ENCODE peak calls at places on chromosomes 11 and 22, in five cellular contexts. F is CD4-positive, CD25-positive, alpha-beta regulatory T cell; H is fibroblast of lung; V is ovary; E is substantia nigra. X is an unnamed sample.

GRCh38 chr11:24870048-24870447 is 373.2 kb downstream of the LUZP2 start:
- DNase-seq in F (no peak), V (no peak), E (no peak), H (peak), X (no peak)

GRCh38 chr11:9643751-9644150 is 20.1 kb upstream of the SWAP70 start:
- DNase-seq in H (no peak), F (no peak), E (no peak), V (no peak), X (no peak)

GRCh38 chr11:79189055-79189454 is 251.8 kb downstream of the TENM4 start:
- DNase-seq in V (no peak), F (no peak), H (no peak), E (no peak), X (no peak)

GRCh38 chr11:20097319-20098221 is 62.7 kb downstream of the DBX1 start:
- DNase-seq in H (peak), E (no peak), V (no peak), F (no peak), X (no peak)

GRCh38 chr22:17942721-17943120 is 81.6 kb downstream of the MICAL3 start:
- DNase-seq in H (no peak), V (no peak), F (no peak), E (no peak), X (no peak)

GRCh38 chr11:30422389-30422788 is 99.5 kb downstream of the ARL14EP start:
- DNase-seq in H (no peak), E (no peak), V (no peak), F (no peak), X (no peak)

GRCh38 chr11:133947298-133947905 is 9.4 kb downstream of the IGSF9B start:
- DNase-seq in V (no peak), F (peak), H (peak), E (peak), X (no peak)

GRCh38 chr11:117868815-117869642 is 7.4 kb downstream of the FXYD6 start:
- DNase-seq in F (no peak), E (no peak), H (no peak), V (no peak), X (no peak)

GRCh38 chr11:70928854-70929598 is 323.4 kb downstream of the SHANK2 start:
- DNase-seq in V (no peak), F (no peak), H (no peak), E (no peak), X (no peak)

GRCh38 chr22:19825016-19825339 is 29.7 kb downstream of the GNB1L start:
- DNase-seq in F (no peak), V (no peak), E (no peak), H (no peak), X (peak)

GRCh38 chr11:67506426-67507032 is 1.4 kb upstream of the PITPNM1 start:
- DNase-seq in H (no peak), V (no peak), F (no peak), E (no peak), X (peak)

GRCh38 chr11:127888396-127888795 is 699.0 kb downstream of the ETS1 start:
- DNase-seq in E (no peak), H (no peak), V (no peak), F (no peak), X (no peak)

GRCh38 chr11:115737875-115738274 is 233.7 kb upstream of the CADM1 start:
- DNase-seq in E (no peak), H (no peak), F (no peak), V (no peak), X (no peak)

GRCh38 chr11:27971256-27971655 is 136.7 kb downstream of the KIF18A start:
- DNase-seq in V (no peak), E (no peak), F (no peak), H (no peak), X (no peak)

GRCh38 chr11:114174712-114175495 is 115.4 kb downstream of the ZBTB16 start:
- DNase-seq in H (no peak), V (no peak), E (no peak), F (no peak), X (no peak)

GRCh38 chr11:134984421-134984820 is 572.4 kb upstream of the B3GAT1 start:
- DNase-seq in H (no peak), F (no peak), V (no peak), E (no peak), X (no peak)

GRCh38 chr11:28760676-28761390 is 652.6 kb downstream of the METTL15 start:
- DNase-seq in E (no peak), H (no peak), V (no peak), F (no peak), X (no peak)

GRCh38 chr11:75422248-75423231 is 10.5 kb downstream of the KLHL35 start:
- DNase-seq in E (no peak), F (no peak), H (no peak), V (no peak), X (no peak)

GRCh38 chr11:107565219-107565937 is at the start of gene ALKBH8:
- DNase-seq in V (peak), F (peak), E (peak), H (peak), X (peak)

GRCh38 chr11:125075900-125076317 is 12.8 kb downstream of the SLC37A2 start:
- DNase-seq in V (no peak), E (no peak), F (no peak), H (no peak), X (peak)

GRCh38 chr11:65649656-65650546 is 12.0 kb downstream of the SIPA1 start:
- DNase-seq in H (no peak), E (no peak), F (no peak), V (peak), X (no peak)
- H3K27ac ChIP-seq in H (no peak), E (no peak), F (no peak), V (peak), X (peak)

GRCh38 chr22:38786631-38787030 is 7.3 kb downstream of the DNAL4 start:
- DNase-seq in V (no peak), H (no peak), E (no peak), F (no peak), X (no peak)

GRCh38 chr22:38788846-38789245 is 5.1 kb downstream of the DNAL4 start:
- DNase-seq in F (no peak), E (no peak), H (no peak), V (no peak), X (peak)

GRCh38 chr22:38788417-38788816 is 5.5 kb downstream of the DNAL4 start:
- DNase-seq in F (no peak), V (peak), E (peak), H (peak), X (peak)

GRCh38 chr22:38789606-38790005 is 4.3 kb downstream of the DNAL4 start:
- DNase-seq in H (no peak), F (no peak), V (no peak), E (no peak), X (peak)

DNA sequence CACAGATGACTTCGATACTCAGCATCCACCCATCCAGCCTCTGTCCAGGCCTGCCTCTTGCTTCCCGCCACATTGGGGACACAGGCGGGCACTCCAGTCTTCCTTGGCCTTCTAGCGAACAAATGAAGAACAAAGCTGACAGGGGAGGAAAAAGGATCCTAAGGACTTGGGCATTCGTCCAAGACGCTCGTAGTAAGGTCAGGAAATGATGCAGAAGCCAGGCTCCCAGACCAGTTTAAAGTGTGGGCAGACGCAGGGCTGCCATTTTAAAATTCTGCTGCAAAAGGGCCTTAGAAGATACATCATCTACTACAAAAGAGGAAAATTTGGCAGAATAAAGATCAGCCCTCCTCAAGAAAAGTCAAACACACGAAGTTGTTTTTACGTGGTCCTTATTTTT is 5.9 kb downstream of the DNAL4 start:
- DNase-seq in H (peak), F (no peak), V (peak), E (no peak), X (peak)
- H3K27ac ChIP-seq in H (peak), F (no peak), V (peak), E (peak), X (peak)

GRCh38 chr11:18064035-18064434 is 18.0 kb upstream of the TPH1 start:
- DNase-seq in F (no peak), H (no peak), E (no peak), V (no peak), X (no peak)

GRCh38 chr11:18064450-18065048 is 18.5 kb upstream of the TPH1 start:
- DNase-seq in F (no peak), E (no peak), V (no peak), H (no peak), X (no peak)

GRCh38 chr11:18063131-18063530 is 17.1 kb upstream of the TPH1 start:
- DNase-seq in F (no peak), V (no peak), H (no peak), E (no peak), X (no peak)

GRCh38 chr11:18065572-18065971 is 19.5 kb upstream of the TPH1 start:
- DNase-seq in V (no peak), H (no peak), F (no peak), E (no peak), X (no peak)

DNA sequence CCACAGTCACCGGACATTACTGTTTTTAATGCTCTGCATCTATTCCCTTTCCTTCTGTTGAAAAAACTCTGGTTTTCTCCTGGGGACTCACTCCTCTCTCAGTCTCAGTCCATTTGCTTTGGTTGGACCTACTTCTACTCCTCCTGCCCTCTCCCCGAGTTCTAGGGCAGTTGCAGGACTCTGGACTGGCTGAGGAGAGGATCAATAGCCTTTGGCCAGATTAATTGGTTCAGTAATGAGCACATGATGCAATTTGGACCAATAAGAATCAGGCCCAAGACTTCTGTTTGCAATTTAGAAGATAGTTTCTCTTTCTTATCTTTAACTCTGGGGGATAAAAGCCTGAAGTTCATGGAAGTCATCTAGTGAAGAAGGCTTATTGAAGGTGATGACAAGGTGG is 15.3 kb upstream of the TPH1 start:
- DNase-seq in F (no peak), V (no peak), E (no peak), H (no peak), X (no peak)
- H3K27ac ChIP-seq in F (no peak), V (no peak), E (no peak), H (no peak), X (no peak)

GRCh38 chr22:37994049-37994448 is 9.7 kb upstream of the SOX10 start:
- DNase-seq in V (no peak), F (peak), H (no peak), E (no peak), X (no peak)
- H3K27ac ChIP-seq in V (no peak), F (no peak), H (no peak), E (no peak), X (no peak)

GRCh38 chr11:62879150-62879549 is 1.5 kb upstream of the SLC3A2 start:
- DNase-seq in F (no peak), E (no peak), V (no peak), H (no peak), X (no peak)

GRCh38 chr11:62879554-62879953 is 1.1 kb upstream of the SLC3A2 start:
- DNase-seq in V (peak), H (peak), F (no peak), E (peak), X (peak)

GRCh38 chr11:62881579-62882427 is 1.1 kb downstream of the SLC3A2 start:
- DNase-seq in H (peak), V (peak), F (peak), E (peak), X (peak)

GRCh38 chr11:62880803-62881578 is at the start of gene SLC3A2:
- DNase-seq in H (peak), E (peak), V (peak), F (peak), X (peak)

DNA sequence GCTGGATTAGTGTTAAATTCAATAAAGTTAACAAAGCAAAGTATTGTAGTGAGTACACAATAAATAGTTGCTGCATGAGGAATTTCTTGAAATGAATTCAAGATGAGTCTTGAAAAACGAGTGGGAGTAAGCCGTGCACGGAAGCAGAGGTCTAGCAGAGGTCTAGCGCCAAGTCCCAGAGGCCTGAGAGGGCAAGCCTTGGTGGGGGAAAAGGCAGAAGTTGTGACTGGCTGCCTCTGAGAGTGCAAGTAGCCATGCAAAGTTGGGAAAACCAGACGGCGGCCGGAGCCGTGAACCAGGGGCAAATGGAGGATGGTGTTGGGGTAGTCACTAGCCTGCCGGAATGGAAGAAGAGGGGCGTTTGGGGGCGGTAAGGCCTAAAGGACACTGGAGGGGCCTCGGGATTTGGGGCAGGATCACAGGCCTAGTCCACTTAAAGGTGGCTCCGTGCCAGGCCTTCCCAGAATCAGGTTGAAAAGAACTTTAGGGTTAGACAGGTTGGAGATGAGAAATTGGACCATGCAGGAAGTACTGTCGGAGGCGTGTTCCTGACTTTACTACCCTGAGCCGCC is 379 bp upstream of the SLC3A2 start:
- DNase-seq in H (peak), V (peak), E (peak), F (no peak), X (no peak)
- H3K27ac ChIP-seq in H (peak), V (peak), E (peak), F (peak), X (peak)

GRCh38 chr11:8593455-8593854 is 573 bp downstream of the STK33 start:
- DNase-seq in E (no peak), H (no peak), F (no peak), V (no peak), X (no peak)

GRCh38 chr11:8593935-8594909 is at the start of gene STK33:
- DNase-seq in F (peak), V (peak), E (no peak), H (peak), X (peak)

GRCh38 chr11:8596504-8597046 is 2.5 kb upstream of the STK33 start:
- DNase-seq in V (no peak), E (no peak), H (peak), F (no peak), X (no peak)

GRCh38 chr11:8601376-8602133 is 7.5 kb upstream of the STK33 start:
- DNase-seq in E (no peak), F (no peak), V (no peak), H (no peak), X (no peak)

DNA sequence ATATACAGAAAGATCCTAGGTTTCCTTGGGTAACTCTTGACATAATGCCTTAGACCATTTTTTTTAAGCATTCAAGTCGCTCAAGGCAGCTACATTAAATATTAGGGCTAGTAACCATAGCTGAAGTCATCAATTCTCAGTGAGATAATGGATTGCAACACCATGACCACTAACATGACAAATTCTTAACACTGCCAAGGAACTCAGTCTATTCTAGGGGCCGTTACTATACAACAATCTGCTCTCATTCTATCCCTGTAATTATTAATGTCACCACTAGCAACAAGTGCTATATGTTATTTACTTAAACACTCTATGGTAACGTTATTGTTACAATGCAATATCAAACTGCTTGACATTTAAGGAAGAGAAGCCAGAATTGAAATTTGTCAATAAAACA is 3.2 kb upstream of the STK33 start:
- DNase-seq in H (peak), F (no peak), E (no peak), V (no peak), X (no peak)
- H3K27ac ChIP-seq in H (no peak), F (no peak), E (no peak), V (no peak), X (no peak)

DNA sequence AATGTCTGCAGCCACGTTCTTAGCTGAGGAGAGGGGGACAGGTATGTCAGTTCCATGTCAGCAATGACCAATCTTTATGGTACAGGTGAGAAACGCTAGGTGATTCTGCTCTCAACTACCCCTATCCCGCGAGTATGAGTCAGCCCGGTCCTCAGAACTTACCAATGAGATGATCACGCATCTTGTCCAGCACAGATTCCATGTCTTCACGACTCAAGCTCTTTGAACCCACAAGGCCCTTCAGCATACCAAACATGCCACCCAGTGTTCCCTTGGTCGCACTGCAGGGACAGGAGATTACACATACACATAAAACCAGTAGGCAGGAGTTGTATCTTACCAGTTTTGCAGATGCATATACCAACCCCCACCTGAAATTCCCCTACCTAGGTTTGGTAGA is 2.9 kb downstream of the SRPRA start:
- DNase-seq in F (no peak), E (no peak), V (no peak), H (peak), X (no peak)
- H3K27ac ChIP-seq in F (no peak), E (no peak), V (no peak), H (no peak), X (no peak)

GRCh38 chr11:77038029-77038824 is 4.0 kb downstream of the B3GNT6 start:
- DNase-seq in H (no peak), F (no peak), E (no peak), V (no peak), X (no peak)

GRCh38 chr11:77035580-77035979 is 1.4 kb downstream of the B3GNT6 start:
- DNase-seq in F (no peak), V (no peak), H (no peak), E (no peak), X (no peak)

GRCh38 chr11:77036398-77036797 is 2.2 kb downstream of the B3GNT6 start:
- DNase-seq in E (no peak), V (no peak), F (no peak), H (no peak), X (no peak)

GRCh38 chr11:77037057-77037456 is 2.9 kb downstream of the B3GNT6 start:
- DNase-seq in H (no peak), V (no peak), E (no peak), F (no peak), X (no peak)

DNA sequence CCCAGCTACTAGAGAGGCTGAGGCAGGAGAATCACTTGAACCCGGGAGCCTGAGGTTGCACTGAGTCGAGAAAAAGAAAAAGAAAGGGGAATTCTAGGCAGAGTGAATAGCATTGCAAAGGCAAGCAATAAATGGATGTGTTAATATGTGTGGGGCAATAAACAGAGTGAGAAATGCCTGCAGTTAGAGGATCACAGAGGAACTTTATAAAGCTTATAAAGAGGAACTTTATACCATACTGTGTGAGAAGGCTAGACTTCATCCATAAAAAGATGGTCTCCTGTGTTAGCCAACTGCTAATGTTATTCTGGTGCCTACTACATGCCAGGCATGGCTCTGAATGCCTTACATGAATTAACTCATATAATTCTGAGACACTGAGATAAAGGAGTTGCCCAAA is 843 bp downstream of the B3GNT6 start:
- DNase-seq in E (no peak), V (no peak), H (no peak), F (no peak), X (no peak)
- H3K27ac ChIP-seq in E (no peak), V (no peak), H (no peak), F (no peak), X (no peak)

DNA sequence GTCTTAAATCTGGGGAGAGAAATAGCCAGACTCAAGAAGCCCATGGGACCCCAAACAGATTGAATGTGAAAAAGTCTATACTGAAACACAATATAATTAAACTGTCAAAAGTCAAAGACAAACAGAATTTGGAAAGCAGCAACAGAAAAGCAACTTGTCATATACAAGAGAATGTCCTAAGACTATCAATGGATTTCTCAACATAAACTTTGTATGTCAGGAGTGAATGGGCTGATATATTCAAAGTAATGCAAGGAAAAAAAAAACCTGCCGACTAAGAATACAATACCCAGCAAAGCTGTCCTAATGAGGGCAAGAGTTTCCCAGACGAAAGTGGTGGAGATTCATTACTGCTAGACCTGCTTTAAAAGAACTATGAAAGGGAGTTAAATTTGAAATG is 73.2 kb downstream of the TBC1D22A start:
- DNase-seq in E (no peak), F (no peak), H (no peak), V (no peak), X (no peak)
- H3K27ac ChIP-seq in E (no peak), F (no peak), H (no peak), V (no peak), X (no peak)